ENCODE peak calls at places on chromosomes 7 and 10, in seven cellular contexts. C, U, A, D, G, X and K are unnamed samples.

GRCh38 chr7:32206987-32207386 is 136.8 kb upstream of the PDE1C start:
- DNase-seq in U (no peak), D (no peak), C (peak; percentile 72), X (no peak), A (peak; percentile 25), G (peak; percentile 73), K (peak; percentile 41)

GRCh38 chr7:153588596-153588995 is 463.6 kb upstream of the DPP6 start:
- DNase-seq in X (no peak), C (no peak), A (no peak), G (no peak), D (no peak), U (no peak), K (no peak)

GRCh38 chr7:156019776-156020565 is 207.7 kb upstream of the SHH start:
- DNase-seq in A (no peak), C (no peak), G (no peak), X (no peak), D (no peak), U (peak; percentile 66), K (no peak)

GRCh38 chr10:102673961-102674511 is 29.8 kb downstream of the TRIM8 start:
- DNase-seq in U (no peak), C (no peak), X (peak; percentile 63), G (no peak), D (no peak), A (peak; percentile 81), K (no peak)

GRCh38 chr10:86291616-86292340 is 74.8 kb downstream of the GRID1 start:
- DNase-seq in A (no peak), G (no peak), C (peak; percentile 22), X (no peak), D (no peak), U (peak; percentile 68), K (no peak)

GRCh38 chr10:89310092-89310886 is 8.4 kb downstream of the IFIT2 start:
- DNase-seq in U (no peak), C (no peak), X (no peak), A (no peak), G (no peak), D (no peak), K (no peak)

GRCh38 chr10:68516766-68517165 is 10.6 kb downstream of the SLC25A16 start:
- DNase-seq in D (peak; percentile 24), C (no peak), X (no peak), G (no peak), A (peak; percentile 80), U (no peak), K (no peak)

GRCh38 chr10:132724436-132724835 is 61.5 kb downstream of the NKX6-2 start:
- DNase-seq in G (no peak), A (peak; percentile 69), C (no peak), D (no peak), X (no peak), U (no peak), K (no peak)

GRCh38 chr10:59222788-59223187 is 46.3 kb downstream of the PHYHIPL start:
- DNase-seq in G (no peak), A (peak; percentile 33), U (no peak), C (no peak), X (no peak), D (no peak), K (no peak)

GRCh38 chr7:135930565-135931423 is 46.4 kb downstream of the MTPN start:
- DNase-seq in A (peak; percentile 80), D (no peak), C (no peak), G (no peak), U (no peak), X (no peak), K (no peak)

GRCh38 chr7:74063646-74064045 is 20.0 kb upstream of the LIMK1 start:
- DNase-seq in C (no peak), D (no peak), X (no peak), U (no peak), A (no peak), G (no peak), K (no peak)

GRCh38 chr10:88181902-88182671 is 318.7 kb downstream of the PTEN start:
- DNase-seq in D (no peak), C (no peak), U (no peak), A (no peak), X (no peak), G (no peak), K (no peak)

GRCh38 chr7:457814-458510 is 61.7 kb downstream of the PDGFA start:
- DNase-seq in D (no peak), X (no peak), U (no peak), G (no peak), C (no peak), A (no peak), K (no peak)

GRCh38 chr10:104614245-104614831 is 26.8 kb upstream of the SORCS3 start:
- DNase-seq in G (peak; percentile 28), D (no peak), A (no peak), U (no peak), C (peak; percentile 38), X (no peak), K (no peak)

GRCh38 chr7:73560035-73560835 is 2.7 kb upstream of the BCL7B start:
- DNase-seq in C (no peak), D (peak; percentile 69), X (no peak), A (peak; percentile 90), G (no peak), U (no peak), K (no peak)

GRCh38 chr7:128236924-128237586 is 4.0 kb upstream of the LEP start:
- DNase-seq in G (peak; percentile 44), U (no peak), C (no peak), D (peak; percentile 46), X (no peak), A (peak; percentile 82), K (no peak)

GRCh38 chr7:65477326-65477725 is 103.7 kb downstream of the ZNF92 start:
- DNase-seq in U (no peak), X (no peak), G (no peak), C (peak; percentile 22), D (no peak), A (no peak), K (no peak)

GRCh38 chr10:71094712-71095390 is 117.5 kb upstream of the UNC5B start:
- DNase-seq in D (no peak), G (no peak), X (no peak), C (no peak), U (no peak), A (peak; percentile 11), K (no peak)

GRCh38 chr10:60729106-60729505 is 49.2 kb upstream of the CDK1 start:
- DNase-seq in A (no peak), D (no peak), G (no peak), C (no peak), U (no peak), X (no peak), K (no peak)

GRCh38 chr10:20627918-20628499 is 269.1 kb downstream of the NEBL start:
- DNase-seq in D (no peak), G (no peak), C (no peak), X (no peak), U (no peak), A (no peak), K (no peak)

GRCh38 chr10:77416327-77417135 is 221.1 kb downstream of the KCNMA1 start:
- DNase-seq in X (no peak), D (peak; percentile 63), C (no peak), G (no peak), A (peak; percentile 95), U (no peak), K (no peak)

GRCh38 chr10:127992376-127992775 is 85.5 kb downstream of the PTPRE start:
- DNase-seq in C (no peak), X (no peak), A (no peak), U (no peak), G (no peak), D (no peak), K (no peak)

GRCh38 chr10:127989481-127989964 is 82.6 kb downstream of the PTPRE start:
- DNase-seq in X (no peak), A (peak; percentile 68), U (no peak), D (no peak), G (no peak), C (no peak), K (no peak)

GRCh38 chr10:127993281-127993680 is 86.4 kb downstream of the PTPRE start:
- DNase-seq in A (no peak), U (no peak), D (no peak), C (no peak), G (no peak), X (no peak), K (no peak)

GRCh38 chr10:127990846-127991542 is 84.1 kb downstream of the PTPRE start:
- DNase-seq in A (peak; percentile 98), U (no peak), X (no peak), G (peak; percentile 42), D (no peak), C (no peak), K (no peak)

DNA sequence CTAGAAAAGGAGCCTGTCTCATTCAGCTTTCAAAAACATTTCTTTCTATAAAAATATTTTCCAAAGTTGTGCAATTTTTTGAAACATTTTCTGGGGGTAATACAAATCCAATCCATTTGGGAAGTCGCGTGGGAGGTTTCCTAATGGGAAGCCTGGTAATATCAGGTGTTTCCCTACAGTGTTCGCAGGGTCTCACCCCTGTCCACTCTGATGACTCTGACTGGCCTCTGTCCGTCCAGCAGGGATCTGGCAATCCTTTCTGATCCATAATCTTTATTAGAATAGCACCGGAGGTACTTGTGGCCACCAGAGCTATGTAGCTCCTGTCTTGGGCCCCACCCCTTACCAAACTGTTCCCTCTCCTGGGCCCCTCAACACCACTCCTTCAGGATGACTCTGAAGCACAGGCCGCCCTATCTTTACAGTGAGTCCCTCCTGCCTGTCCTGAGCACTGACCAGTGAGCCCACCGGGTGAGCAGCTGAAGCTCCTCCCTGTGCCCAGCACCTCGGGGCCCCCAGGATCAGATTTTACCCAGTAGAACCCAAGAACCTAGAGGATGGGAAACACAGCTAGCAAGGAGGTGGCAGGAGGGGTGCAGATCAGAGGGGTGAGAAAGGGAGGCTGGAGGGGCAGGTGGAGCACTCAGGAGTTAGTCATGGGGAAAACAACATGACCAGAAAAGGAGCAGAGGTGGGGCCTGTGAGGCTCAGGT is 84.8 kb downstream of the PTPRE start:
- DNase-seq in D (no peak), C (no peak), A (peak; percentile 70), X (no peak), G (no peak), U (no peak), K (no peak)
- TF ChIP-seq CTCF in D (no peak), C (no peak), A (no peak), X (no peak), G (no peak), U (no peak), K (no peak)

GRCh38 chr10:96321822-96322221 is 17.6 kb downstream of the DNTT start:
- DNase-seq in A (no peak), G (no peak), D (no peak), U (no peak), C (no peak), X (no peak), K (no peak)
- TF ChIP-seq CTCF in A (no peak), G (no peak), D (no peak), U (no peak), C (peak; percentile 33), X (no peak), K (no peak)

GRCh38 chr7:149284850-149285580 is 23.0 kb downstream of the ZNF783 start:
- DNase-seq in A (peak; percentile 79), D (peak; percentile 62), G (peak; percentile 99), C (peak; percentile 92), X (peak; percentile 97), U (peak; percentile 98), K (peak; percentile 97)
- TF ChIP-seq CTCF in A (no peak), D (no peak), G (no peak), C (no peak), X (peak; percentile 21), U (no peak), K (peak; percentile 26)

GRCh38 chr10:98790817-98791216 is 344.1 kb upstream of the HPS1 start:
- DNase-seq in U (no peak), D (no peak), C (no peak), X (no peak), A (no peak), G (no peak), K (no peak)

GRCh38 chr10:98800263-98800662 is 353.5 kb upstream of the HPS1 start:
- DNase-seq in C (no peak), D (no peak), G (no peak), U (no peak), A (no peak), X (no peak), K (no peak)

GRCh38 chr10:98795467-98795866 is 348.7 kb upstream of the HPS1 start:
- DNase-seq in X (no peak), G (no peak), A (no peak), D (no peak), U (no peak), C (no peak), K (no peak)
- TF ChIP-seq CTCF in X (no peak), G (no peak), A (no peak), D (no peak), U (no peak), C (no peak), K (no peak)